ENCODE peak calls at places on chromosome 16, in six cellular contexts. One of them, this sample, is unnamed.

GRCh38 chr16:66275795-66276428 is 90.6 kb upstream of the CDH5 start:
- DNase-seq in upper lobe of right lung: no peak
- DNase-seq in fibroblast of lung: peak
- DNase-seq in thoracic aorta: no peak
- DNase-seq in Panc1: peak
- DNase-seq in neural progenitor cell: peak
- DNase-seq in this sample: peak

GRCh38 chr16:3179651-3180050 is 8.4 kb upstream of the OR1F1 start:
- DNase-seq in Panc1: no peak
- DNase-seq in upper lobe of right lung: peak
- DNase-seq in fibroblast of lung: no peak
- DNase-seq in neural progenitor cell: no peak
- DNase-seq in thoracic aorta: no peak
- DNase-seq in this sample: no peak

GRCh38 chr16:89031715-89032659 is 55.0 kb upstream of the CBFA2T3 start:
- DNase-seq in neural progenitor cell: no peak
- DNase-seq in Panc1: no peak
- DNase-seq in upper lobe of right lung: no peak
- DNase-seq in thoracic aorta: no peak
- DNase-seq in fibroblast of lung: no peak
- DNase-seq in this sample: no peak

GRCh38 chr16:68719993-68720489 is 17.1 kb upstream of the CDH1 start:
- DNase-seq in thoracic aorta: no peak
- DNase-seq in Panc1: no peak
- DNase-seq in upper lobe of right lung: no peak
- DNase-seq in fibroblast of lung: no peak
- DNase-seq in neural progenitor cell: no peak
- DNase-seq in this sample: no peak

GRCh38 chr16:4407543-4408322 is 8.7 kb downstream of the CORO7 start:
- DNase-seq in Panc1: no peak
- DNase-seq in thoracic aorta: no peak
- DNase-seq in fibroblast of lung: peak
- DNase-seq in upper lobe of right lung: no peak
- DNase-seq in neural progenitor cell: no peak
- DNase-seq in this sample: no peak

GRCh38 chr16:69940676-69941075 is 10.5 kb upstream of the CLEC18A start:
- DNase-seq in Panc1: no peak
- DNase-seq in thoracic aorta: no peak
- DNase-seq in neural progenitor cell: no peak
- DNase-seq in fibroblast of lung: no peak
- DNase-seq in upper lobe of right lung: no peak
- DNase-seq in this sample: no peak

GRCh38 chr16:85204242-85205010 is 92.2 kb upstream of the CIBAR2 start:
- DNase-seq in neural progenitor cell: no peak
- DNase-seq in Panc1: no peak
- DNase-seq in upper lobe of right lung: no peak
- DNase-seq in fibroblast of lung: peak
- DNase-seq in thoracic aorta: no peak
- DNase-seq in this sample: no peak

GRCh38 chr16:85304337-85304736 is 192.1 kb upstream of the CIBAR2 start:
- DNase-seq in Panc1: no peak
- DNase-seq in thoracic aorta: no peak
- DNase-seq in upper lobe of right lung: no peak
- DNase-seq in fibroblast of lung: no peak
- DNase-seq in neural progenitor cell: no peak
- DNase-seq in this sample: no peak

GRCh38 chr16:84548971-84549844 is 44.7 kb upstream of the MEAK7 start:
- DNase-seq in upper lobe of right lung: no peak
- DNase-seq in fibroblast of lung: peak
- DNase-seq in Panc1: no peak
- DNase-seq in neural progenitor cell: no peak
- DNase-seq in thoracic aorta: no peak
- DNase-seq in this sample: no peak

GRCh38 chr16:75032655-75033054 is 33.8 kb downstream of the ZNRF1 start:
- DNase-seq in Panc1: no peak
- DNase-seq in neural progenitor cell: no peak
- DNase-seq in upper lobe of right lung: no peak
- DNase-seq in thoracic aorta: no peak
- DNase-seq in fibroblast of lung: no peak
- DNase-seq in this sample: no peak

GRCh38 chr16:67296422-67296821 is 17.1 kb downstream of the PLEKHG4 start:
- DNase-seq in fibroblast of lung: peak
- DNase-seq in Panc1: no peak
- DNase-seq in neural progenitor cell: no peak
- DNase-seq in thoracic aorta: no peak
- DNase-seq in upper lobe of right lung: no peak
- DNase-seq in this sample: no peak

GRCh38 chr16:4892356-4893102 is 44.4 kb downstream of the PPL start:
- DNase-seq in fibroblast of lung: peak
- DNase-seq in upper lobe of right lung: no peak
- DNase-seq in Panc1: no peak
- DNase-seq in thoracic aorta: no peak
- DNase-seq in neural progenitor cell: no peak
- DNase-seq in this sample: no peak

GRCh38 chr16:10992797-10993196 is 48.4 kb downstream of the CLEC16A start:
- DNase-seq in thoracic aorta: no peak
- DNase-seq in neural progenitor cell: no peak
- DNase-seq in Panc1: peak
- DNase-seq in upper lobe of right lung: no peak
- DNase-seq in fibroblast of lung: peak
- DNase-seq in this sample: no peak

GRCh38 chr16:64440421-64440831 is 681.4 kb downstream of the CDH11 start:
- DNase-seq in fibroblast of lung: peak
- DNase-seq in thoracic aorta: no peak
- DNase-seq in upper lobe of right lung: no peak
- DNase-seq in neural progenitor cell: no peak
- DNase-seq in Panc1: peak
- DNase-seq in this sample: no peak

GRCh38 chr16:15760129-15760528 is 96.7 kb downstream of the MYH11 start:
- DNase-seq in upper lobe of right lung: no peak
- DNase-seq in thoracic aorta: no peak
- DNase-seq in Panc1: no peak
- DNase-seq in fibroblast of lung: no peak
- DNase-seq in neural progenitor cell: no peak
- DNase-seq in this sample: no peak

GRCh38 chr16:4494746-4495490 is 18.7 kb downstream of the HMOX2 start:
- DNase-seq in upper lobe of right lung: no peak
- DNase-seq in neural progenitor cell: no peak
- DNase-seq in fibroblast of lung: peak
- DNase-seq in Panc1: no peak
- DNase-seq in thoracic aorta: no peak
- DNase-seq in this sample: no peak

GRCh38 chr16:55542459-55543082 is 23.9 kb upstream of the CAPNS2 start:
- DNase-seq in neural progenitor cell: no peak
- DNase-seq in thoracic aorta: no peak
- DNase-seq in upper lobe of right lung: no peak
- DNase-seq in Panc1: no peak
- DNase-seq in fibroblast of lung: peak
- DNase-seq in this sample: no peak

GRCh38 chr16:29028457-29029167 is 43.8 kb downstream of the LAT start:
- DNase-seq in neural progenitor cell: no peak
- DNase-seq in upper lobe of right lung: peak
- DNase-seq in Panc1: no peak
- DNase-seq in thoracic aorta: no peak
- DNase-seq in fibroblast of lung: no peak
- DNase-seq in this sample: no peak

GRCh38 chr16:85206472-85207356 is 94.4 kb upstream of the CIBAR2 start:
- DNase-seq in neural progenitor cell: peak
- DNase-seq in Panc1: no peak
- DNase-seq in thoracic aorta: peak
- DNase-seq in upper lobe of right lung: peak
- DNase-seq in fibroblast of lung: peak
- DNase-seq in this sample: no peak

GRCh38 chr16:57150682-57151330 is 35.0 kb downstream of the PSME3IP1 start:
- DNase-seq in fibroblast of lung: peak
- DNase-seq in neural progenitor cell: no peak
- DNase-seq in upper lobe of right lung: no peak
- DNase-seq in thoracic aorta: no peak
- DNase-seq in Panc1: no peak
- DNase-seq in this sample: no peak
- TF ChIP-seq CTCF in fibroblast of lung: no peak
- TF ChIP-seq CTCF in neural progenitor cell: no peak
- TF ChIP-seq CTCF in upper lobe of right lung: no peak
- TF ChIP-seq CTCF in thoracic aorta: no peak
- TF ChIP-seq CTCF in Panc1: no peak
- TF ChIP-seq CTCF in this sample: no peak

GRCh38 chr16:27364493-27365141 is 37.4 kb upstream of the IL21R start:
- DNase-seq in fibroblast of lung: no peak
- DNase-seq in upper lobe of right lung: peak
- DNase-seq in Panc1: no peak
- DNase-seq in neural progenitor cell: no peak
- DNase-seq in thoracic aorta: no peak
- DNase-seq in this sample: no peak
- H3K27ac ChIP-seq in fibroblast of lung: no peak
- H3K27ac ChIP-seq in upper lobe of right lung: no peak
- H3K27ac ChIP-seq in Panc1: no peak
- H3K27ac ChIP-seq in neural progenitor cell: no peak
- H3K27ac ChIP-seq in thoracic aorta: no peak
- H3K27ac ChIP-seq in this sample: peak

GRCh38 chr16:56589141-56590039 is at the start of gene MT3:
- DNase-seq in upper lobe of right lung: no peak
- DNase-seq in neural progenitor cell: peak
- DNase-seq in fibroblast of lung: peak
- DNase-seq in Panc1: no peak
- DNase-seq in thoracic aorta: no peak
- DNase-seq in this sample: no peak
- H3K4me3 ChIP-seq in upper lobe of right lung: peak
- H3K4me3 ChIP-seq in neural progenitor cell: peak
- H3K4me3 ChIP-seq in fibroblast of lung: peak
- H3K4me3 ChIP-seq in Panc1: peak
- H3K4me3 ChIP-seq in thoracic aorta: peak
- H3K4me3 ChIP-seq in this sample: peak

GRCh38 chr16:6016530-6017184 is 919.1 kb upstream of the EEF2KMT start:
- DNase-seq in upper lobe of right lung: no peak
- DNase-seq in Panc1: no peak
- DNase-seq in fibroblast of lung: peak
- DNase-seq in neural progenitor cell: peak
- DNase-seq in thoracic aorta: no peak
- DNase-seq in this sample: no peak
- TF ChIP-seq CTCF in upper lobe of right lung: peak
- TF ChIP-seq CTCF in Panc1: peak
- TF ChIP-seq CTCF in fibroblast of lung: no peak
- TF ChIP-seq CTCF in neural progenitor cell: peak
- TF ChIP-seq CTCF in thoracic aorta: no peak
- TF ChIP-seq CTCF in this sample: no peak

DNA sequence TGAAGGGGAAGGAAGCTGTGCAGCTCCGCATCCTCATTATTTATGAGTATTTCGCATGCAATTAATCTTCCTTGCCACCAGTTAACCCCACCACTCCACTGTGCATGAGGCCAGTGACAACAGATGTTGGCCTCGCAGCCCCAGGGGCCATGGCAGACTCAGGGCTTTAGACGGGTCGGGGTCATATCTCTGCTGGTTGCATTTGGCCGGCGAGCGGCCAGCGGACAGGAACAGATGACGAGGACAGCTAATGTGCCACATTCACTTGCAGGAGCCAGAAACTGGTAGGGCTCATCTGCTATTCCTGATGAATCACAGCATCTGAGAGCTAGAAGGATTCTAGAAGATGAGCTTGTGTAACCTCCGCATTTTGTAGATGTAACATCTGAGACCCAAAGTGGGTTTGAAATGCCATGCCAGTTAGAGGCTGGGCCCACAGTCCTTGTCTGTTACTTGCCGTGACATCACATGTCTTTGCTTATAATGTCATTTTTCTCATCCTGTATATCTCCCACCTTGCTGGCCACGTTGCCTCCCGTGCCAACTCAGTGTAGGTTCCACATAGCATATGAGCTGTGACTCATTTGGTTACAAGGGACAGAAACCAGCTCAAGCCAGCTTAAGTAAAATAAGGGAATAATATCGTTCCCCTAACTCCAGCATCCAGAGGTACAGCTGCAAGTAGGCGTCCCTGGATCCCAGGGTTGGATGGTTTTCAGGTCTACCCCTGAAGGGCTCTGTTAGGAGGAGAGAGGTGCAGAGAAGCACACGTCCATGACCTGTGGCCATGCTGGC is 137.2 kb downstream of the SNX29 start:
- DNase-seq in fibroblast of lung: no peak
- DNase-seq in upper lobe of right lung: peak
- DNase-seq in thoracic aorta: no peak
- DNase-seq in neural progenitor cell: no peak
- DNase-seq in Panc1: no peak
- DNase-seq in this sample: no peak
- H3K27ac ChIP-seq in fibroblast of lung: no peak
- H3K27ac ChIP-seq in upper lobe of right lung: no peak
- H3K27ac ChIP-seq in thoracic aorta: no peak
- H3K27ac ChIP-seq in neural progenitor cell: no peak
- H3K27ac ChIP-seq in Panc1: no peak
- H3K27ac ChIP-seq in this sample: no peak

GRCh38 chr16:280552-280951 is at the start of gene ARHGDIG:
- DNase-seq in fibroblast of lung: no peak
- DNase-seq in upper lobe of right lung: no peak
- DNase-seq in neural progenitor cell: peak
- DNase-seq in thoracic aorta: no peak
- DNase-seq in Panc1: no peak
- DNase-seq in this sample: no peak
- H3K4me3 ChIP-seq in fibroblast of lung: no peak
- H3K4me3 ChIP-seq in upper lobe of right lung: peak
- H3K4me3 ChIP-seq in neural progenitor cell: peak
- H3K4me3 ChIP-seq in thoracic aorta: peak
- H3K4me3 ChIP-seq in Panc1: peak
- H3K4me3 ChIP-seq in this sample: peak